ENCODE peak calls at places on chromosome 11, in ten cellular contexts. X is T-helper 9 cell; P is adrenal gland; Y is cardiac muscle cell; L is Right ventricle myocardium superior; C is RPMI8226; K is activated T-helper 9 cell treated with anti-CD3 and anti-CD28 coated beads, Interleukin-2, amount 50 U/mL, for 16 hours; F is SW 1271; W is nephron progenitor cell; G is AG04450. T is an unnamed sample.

GRCh38 chr11:10414659-10415058 is 40.4 kb upstream of the AMPD3 start:
- DNase-seq in F (no peak), K (no peak), C (peak; percentile 54), X (no peak), L (peak; percentile 76), G (no peak), P (peak; percentile 64), Y (no peak), W (no peak), T (peak; percentile 49)

GRCh38 chr11:111978028-111978771 is 41.1 kb downstream of the DIXDC1 start:
- DNase-seq in X (no peak), P (peak; percentile 81), W (peak; percentile 52), L (peak; percentile 67), Y (peak; percentile 85), G (peak; percentile 15), F (no peak), C (no peak), K (no peak), T (peak; percentile 73)

GRCh38 chr11:35237860-35238715 is 99.1 kb downstream of the CD44 start:
- DNase-seq in X (no peak), Y (peak; percentile 75), K (peak; percentile 19), W (peak; percentile 50), C (peak; percentile 62), F (peak; percentile 10), P (peak; percentile 63), L (no peak), G (no peak), T (peak; percentile 38)

GRCh38 chr11:2100361-2101170 is 38.6 kb downstream of the IGF2 start:
- DNase-seq in P (peak; percentile 21), Y (no peak), F (no peak), K (no peak), W (no peak), X (no peak), G (no peak), C (no peak), L (peak; percentile 72), T (peak; percentile 69)

GRCh38 chr11:7341551-7341950 is 89.8 kb downstream of the SYT9 start:
- DNase-seq in Y (no peak), L (no peak), F (no peak), G (no peak), K (no peak), C (no peak), W (no peak), P (no peak), X (no peak), T (no peak)

GRCh38 chr11:128246364-128247234 is 340.8 kb downstream of the ETS1 start:
- DNase-seq in Y (peak; percentile 17), C (no peak), X (no peak), F (no peak), G (no peak), W (peak; percentile 32), K (no peak), L (peak; percentile 54), P (no peak), T (no peak)

GRCh38 chr11:77244277-77245014 is 57.0 kb downstream of the GDPD4 start:
- DNase-seq in G (no peak), W (no peak), Y (no peak), K (no peak), C (no peak), L (no peak), F (peak; percentile 32), X (no peak), P (no peak), T (no peak)

GRCh38 chr11:119263352-119263940 is 53.5 kb downstream of the MCAM start:
- DNase-seq in P (no peak), C (no peak), W (no peak), L (no peak), Y (no peak), G (no peak), F (no peak), X (no peak), K (no peak), T (no peak)

GRCh38 chr11:17496406-17496805 is 19.8 kb upstream of the ABCC8 start:
- DNase-seq in W (no peak), G (no peak), L (peak; percentile 11), K (no peak), P (peak; percentile 19), C (no peak), F (no peak), Y (peak; percentile 12), X (no peak), T (no peak)

GRCh38 chr11:10669258-10670033 is 24.1 kb downstream of the IRAG1 start:
- DNase-seq in X (no peak), G (no peak), W (peak; percentile 23), Y (no peak), K (no peak), F (no peak), L (no peak), C (no peak), P (peak; percentile 79), T (no peak)